ENCODE peak calls at places on chromosomes 12 and 14, in seven cellular contexts. One of them, this sample, is unnamed.
A peak's percentile ranks its signal among the peaks of the same experiment; 100 is the strongest.

GRCh38 chr14:55241673-55242072 is 29.5 kb upstream of the FBXO34 start:
- DNase-seq in cardiac muscle cell: no peak
- DNase-seq in tibial artery: no peak
- DNase-seq in A549: no peak
- DNase-seq in OCI-LY7: no peak
- DNase-seq in mucosa of descending colon: no peak
- DNase-seq in heart left ventricle: no peak
- DNase-seq in this sample: no peak

GRCh38 chr12:51395283-51396230 is 4.4 kb upstream of the GALNT6 start:
- DNase-seq in mucosa of descending colon: no peak
- DNase-seq in cardiac muscle cell: no peak
- DNase-seq in OCI-LY7: no peak
- DNase-seq in A549: no peak
- DNase-seq in heart left ventricle: no peak
- DNase-seq in tibial artery: no peak
- DNase-seq in this sample: no peak

GRCh38 chr14:101361044-101361443 is 200.3 kb upstream of the DIO3 start:
- DNase-seq in OCI-LY7: peak; percentile 98
- DNase-seq in tibial artery: no peak
- DNase-seq in heart left ventricle: no peak
- DNase-seq in A549: no peak
- DNase-seq in mucosa of descending colon: no peak
- DNase-seq in cardiac muscle cell: no peak
- DNase-seq in this sample: no peak

GRCh38 chr14:77154421-77154820 is 12.8 kb upstream of the ZDHHC22 start:
- DNase-seq in cardiac muscle cell: no peak
- DNase-seq in tibial artery: no peak
- DNase-seq in heart left ventricle: no peak
- DNase-seq in OCI-LY7: no peak
- DNase-seq in A549: no peak
- DNase-seq in mucosa of descending colon: no peak
- DNase-seq in this sample: no peak

GRCh38 chr14:94103554-94104165 is 6.9 kb upstream of the IFI27 start:
- DNase-seq in mucosa of descending colon: no peak
- DNase-seq in A549: no peak
- DNase-seq in tibial artery: no peak
- DNase-seq in cardiac muscle cell: no peak
- DNase-seq in heart left ventricle: no peak
- DNase-seq in OCI-LY7: no peak
- DNase-seq in this sample: no peak

GRCh38 chr14:104582005-104582404 is 2.4 kb downstream of the C14orf180 start:
- DNase-seq in OCI-LY7: no peak
- DNase-seq in heart left ventricle: peak; percentile 77
- DNase-seq in cardiac muscle cell: no peak
- DNase-seq in mucosa of descending colon: no peak
- DNase-seq in A549: no peak
- DNase-seq in tibial artery: peak; percentile 81
- DNase-seq in this sample: no peak

GRCh38 chr12:4153343-4153892 is 120.1 kb upstream of the CCND2 start:
- DNase-seq in heart left ventricle: peak; percentile 20
- DNase-seq in cardiac muscle cell: no peak
- DNase-seq in tibial artery: no peak
- DNase-seq in OCI-LY7: peak; percentile 59
- DNase-seq in mucosa of descending colon: peak; percentile 79
- DNase-seq in A549: no peak
- DNase-seq in this sample: peak; percentile 71

GRCh38 chr12:5900533-5901255 is 44.4 kb downstream of the ANO2 start:
- DNase-seq in tibial artery: no peak
- DNase-seq in OCI-LY7: no peak
- DNase-seq in mucosa of descending colon: no peak
- DNase-seq in A549: no peak
- DNase-seq in cardiac muscle cell: no peak
- DNase-seq in heart left ventricle: no peak
- DNase-seq in this sample: no peak

GRCh38 chr14:24314377-24315193 is 3.3 kb downstream of the LTB4R start:
- DNase-seq in mucosa of descending colon: no peak
- DNase-seq in cardiac muscle cell: no peak
- DNase-seq in OCI-LY7: no peak
- DNase-seq in tibial artery: no peak
- DNase-seq in A549: no peak
- DNase-seq in heart left ventricle: no peak
- DNase-seq in this sample: no peak

GRCh38 chr14:24316597-24316950 is 5.3 kb downstream of the LTB4R start:
- DNase-seq in mucosa of descending colon: no peak
- DNase-seq in heart left ventricle: no peak
- DNase-seq in A549: no peak
- DNase-seq in OCI-LY7: no peak
- DNase-seq in cardiac muscle cell: no peak
- DNase-seq in tibial artery: no peak
- DNase-seq in this sample: no peak

GRCh38 chr14:24315243-24315806 is 4.0 kb downstream of the LTB4R start:
- DNase-seq in A549: no peak
- DNase-seq in tibial artery: no peak
- DNase-seq in OCI-LY7: no peak
- DNase-seq in cardiac muscle cell: no peak
- DNase-seq in mucosa of descending colon: no peak
- DNase-seq in heart left ventricle: no peak
- DNase-seq in this sample: no peak

GRCh38 chr14:24315807-24316596 is 4.7 kb downstream of the LTB4R start:
- DNase-seq in tibial artery: no peak
- DNase-seq in mucosa of descending colon: peak; percentile 70
- DNase-seq in heart left ventricle: peak; percentile 63
- DNase-seq in A549: no peak
- DNase-seq in cardiac muscle cell: no peak
- DNase-seq in OCI-LY7: no peak
- DNase-seq in this sample: peak; percentile 95

DNA sequence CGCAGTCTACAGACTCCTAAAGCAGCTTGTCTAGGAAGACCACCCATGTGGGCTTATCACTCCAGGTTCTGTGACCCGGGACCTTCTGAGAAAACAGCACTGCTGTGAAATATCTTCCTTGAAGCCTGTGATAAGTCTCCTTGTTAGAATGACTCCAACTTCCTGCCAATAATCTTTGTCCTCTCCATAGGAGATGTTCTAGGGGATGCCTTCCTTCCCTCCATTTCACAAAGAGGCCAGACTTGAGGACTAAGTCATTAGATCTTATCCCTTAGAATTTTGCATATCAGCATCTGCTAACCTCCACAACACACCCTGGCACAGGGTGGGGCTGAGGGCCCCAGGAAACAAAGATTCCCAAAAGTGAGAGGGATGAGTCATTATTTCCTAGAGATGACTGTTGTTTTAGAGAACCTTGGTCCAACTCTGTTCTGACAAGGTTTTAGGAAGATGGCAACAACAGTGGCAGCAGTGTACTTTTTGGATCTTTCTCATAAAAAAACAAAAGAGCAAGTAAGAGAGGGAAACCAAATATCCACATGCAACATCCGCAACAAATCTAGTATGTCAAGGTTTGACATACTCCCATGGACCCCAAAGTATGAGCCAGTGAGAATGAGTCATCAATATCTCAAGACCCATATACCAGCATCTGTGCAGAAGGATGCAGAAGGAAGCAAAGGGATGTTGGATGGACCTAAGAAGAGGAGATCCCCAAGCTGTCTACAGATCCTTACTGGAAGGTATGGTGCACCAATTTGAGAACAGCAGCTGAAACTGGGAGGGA is 6.0 kb downstream of the LTB4R start:
- DNase-seq in A549: no peak
- DNase-seq in tibial artery: no peak
- DNase-seq in cardiac muscle cell: no peak
- DNase-seq in heart left ventricle: no peak
- DNase-seq in OCI-LY7: no peak
- DNase-seq in mucosa of descending colon: no peak
- DNase-seq in this sample: no peak
- H3K4me1 ChIP-seq in A549: peaks cover 11% of the 10 kb centered on the region
- H3K4me1 ChIP-seq in tibial artery: peaks cover 4% of the 10 kb centered on the region
- H3K4me1 ChIP-seq in cardiac muscle cell: peaks cover 7% of the 10 kb centered on the region
- H3K4me1 ChIP-seq in heart left ventricle: peaks cover 52% of the 10 kb centered on the region
- H3K4me1 ChIP-seq in OCI-LY7: peaks cover 18% of the 10 kb centered on the region
- H3K4me1 ChIP-seq in mucosa of descending colon: peaks cover 20% of the 10 kb centered on the region
- H3K4me1 ChIP-seq in this sample: peaks cover 4% of the 10 kb centered on the region

GRCh38 chr12:116766285-116766684 is 28.2 kb downstream of the RNFT2 start:
- DNase-seq in cardiac muscle cell: no peak
- DNase-seq in A549: no peak
- DNase-seq in tibial artery: no peak
- DNase-seq in mucosa of descending colon: no peak
- DNase-seq in OCI-LY7: no peak
- DNase-seq in heart left ventricle: no peak
- DNase-seq in this sample: no peak
- H3K4me1 ChIP-seq in cardiac muscle cell: no peaks in the 10 kb centered on the region
- H3K4me1 ChIP-seq in A549: no peaks in the 10 kb centered on the region
- H3K4me1 ChIP-seq in tibial artery: no peaks in the 10 kb centered on the region
- H3K4me1 ChIP-seq in mucosa of descending colon: no peaks in the 10 kb centered on the region
- H3K4me1 ChIP-seq in OCI-LY7: no peaks in the 10 kb centered on the region
- H3K4me1 ChIP-seq in heart left ventricle: no peaks in the 10 kb centered on the region
- H3K4me1 ChIP-seq in this sample: no peaks in the 10 kb centered on the region

DNA sequence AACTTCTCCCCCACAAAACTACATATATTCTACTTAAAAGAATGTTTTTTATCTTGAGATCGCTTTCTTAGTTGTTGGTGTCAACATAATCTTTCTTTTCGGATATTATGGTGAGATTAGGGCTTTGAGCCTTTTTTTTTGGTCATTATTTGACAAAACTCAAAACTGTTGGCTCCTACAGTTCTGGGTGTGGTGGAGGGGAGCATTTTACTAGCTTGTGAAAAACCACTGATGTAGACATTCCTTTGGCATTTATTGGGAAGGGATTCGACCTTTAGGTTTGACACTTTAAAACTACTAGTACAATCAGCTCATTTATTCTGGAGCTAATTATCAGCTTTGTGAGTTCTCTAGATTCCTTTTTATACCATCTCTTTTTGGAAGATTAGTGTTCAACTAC is 24.4 kb downstream of the MSRB3 start:
- DNase-seq in mucosa of descending colon: no peak
- DNase-seq in OCI-LY7: no peak
- DNase-seq in A549: no peak
- DNase-seq in tibial artery: no peak
- DNase-seq in heart left ventricle: no peak
- DNase-seq in cardiac muscle cell: no peak
- DNase-seq in this sample: no peak
- H3K4me1 ChIP-seq in mucosa of descending colon: no peaks in the 10 kb centered on the region
- H3K4me1 ChIP-seq in OCI-LY7: no peaks in the 10 kb centered on the region
- H3K4me1 ChIP-seq in A549: peaks cover 7% of the 10 kb centered on the region
- H3K4me1 ChIP-seq in tibial artery: peaks cover 17% of the 10 kb centered on the region
- H3K4me1 ChIP-seq in heart left ventricle: peaks cover 64% of the 10 kb centered on the region
- H3K4me1 ChIP-seq in cardiac muscle cell: peaks cover 39% of the 10 kb centered on the region
- H3K4me1 ChIP-seq in this sample: peaks cover under 1% of the 10 kb centered on the region

GRCh38 chr12:116121453-116121871 is 156.0 kb downstream of the MED13L start:
- DNase-seq in OCI-LY7: no peak
- DNase-seq in A549: no peak
- DNase-seq in tibial artery: no peak
- DNase-seq in heart left ventricle: no peak
- DNase-seq in cardiac muscle cell: no peak
- DNase-seq in mucosa of descending colon: no peak
- DNase-seq in this sample: no peak

GRCh38 chr12:116125981-116126566 is 151.4 kb downstream of the MED13L start:
- DNase-seq in A549: no peak
- DNase-seq in OCI-LY7: no peak
- DNase-seq in cardiac muscle cell: no peak
- DNase-seq in heart left ventricle: no peak
- DNase-seq in mucosa of descending colon: no peak
- DNase-seq in tibial artery: no peak
- DNase-seq in this sample: no peak

GRCh38 chr12:116122639-116123038 is 154.9 kb downstream of the MED13L start:
- DNase-seq in cardiac muscle cell: no peak
- DNase-seq in OCI-LY7: no peak
- DNase-seq in heart left ventricle: no peak
- DNase-seq in tibial artery: no peak
- DNase-seq in A549: no peak
- DNase-seq in mucosa of descending colon: no peak
- DNase-seq in this sample: no peak

GRCh38 chr12:116125084-116125483 is 152.4 kb downstream of the MED13L start:
- DNase-seq in mucosa of descending colon: no peak
- DNase-seq in OCI-LY7: no peak
- DNase-seq in A549: no peak
- DNase-seq in heart left ventricle: no peak
- DNase-seq in cardiac muscle cell: no peak
- DNase-seq in tibial artery: no peak
- DNase-seq in this sample: no peak

DNA sequence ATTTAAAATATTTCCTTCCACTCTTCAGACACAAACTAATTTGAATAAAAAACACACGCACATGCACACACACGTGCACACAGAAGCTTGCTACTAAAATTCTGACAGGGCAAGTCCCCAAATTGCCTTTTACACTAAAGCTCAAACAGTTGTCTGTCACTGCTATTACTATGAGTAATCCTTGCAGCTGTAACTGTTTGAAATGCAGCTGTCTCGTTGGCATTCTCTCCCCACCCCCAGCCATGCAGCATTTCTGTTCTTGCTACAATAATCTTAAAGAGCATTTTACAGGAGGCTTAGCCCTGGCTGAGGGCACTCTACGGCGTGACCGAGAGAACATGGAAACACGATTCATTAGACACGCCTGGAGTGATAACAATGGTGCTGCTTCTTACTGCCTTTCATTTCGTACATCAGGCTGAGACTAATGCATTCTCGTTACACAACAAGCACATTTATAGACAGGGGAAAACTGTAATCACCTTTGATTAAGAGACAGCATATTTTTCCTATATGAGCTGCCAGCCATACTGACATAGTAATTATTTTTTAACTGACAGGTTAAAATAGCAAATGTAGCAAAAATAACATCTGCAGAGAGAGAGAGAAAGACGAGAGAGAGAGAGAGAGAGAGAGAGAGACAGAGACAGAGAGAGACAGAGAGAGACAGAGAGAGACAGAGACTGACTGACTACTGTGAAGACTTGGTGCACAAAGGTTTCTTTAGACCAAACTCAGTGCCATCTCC is 153.8 kb downstream of the MED13L start:
- DNase-seq in tibial artery: no peak
- DNase-seq in OCI-LY7: peak; percentile 19
- DNase-seq in A549: peak; percentile 35
- DNase-seq in mucosa of descending colon: peak; percentile 13
- DNase-seq in cardiac muscle cell: peak; percentile 72
- DNase-seq in heart left ventricle: peak; percentile 18
- DNase-seq in this sample: peak; percentile 50
- H3K4me1 ChIP-seq in tibial artery: peaks cover 36% of the 10 kb centered on the region
- H3K4me1 ChIP-seq in OCI-LY7: peaks cover 4% of the 10 kb centered on the region
- H3K4me1 ChIP-seq in A549: peaks cover 87% of the 10 kb centered on the region
- H3K4me1 ChIP-seq in mucosa of descending colon: peaks cover 18% of the 10 kb centered on the region
- H3K4me1 ChIP-seq in cardiac muscle cell: peaks cover 67% of the 10 kb centered on the region
- H3K4me1 ChIP-seq in heart left ventricle: peaks cover 73% of the 10 kb centered on the region
- H3K4me1 ChIP-seq in this sample: peaks cover 3% of the 10 kb centered on the region

DNA sequence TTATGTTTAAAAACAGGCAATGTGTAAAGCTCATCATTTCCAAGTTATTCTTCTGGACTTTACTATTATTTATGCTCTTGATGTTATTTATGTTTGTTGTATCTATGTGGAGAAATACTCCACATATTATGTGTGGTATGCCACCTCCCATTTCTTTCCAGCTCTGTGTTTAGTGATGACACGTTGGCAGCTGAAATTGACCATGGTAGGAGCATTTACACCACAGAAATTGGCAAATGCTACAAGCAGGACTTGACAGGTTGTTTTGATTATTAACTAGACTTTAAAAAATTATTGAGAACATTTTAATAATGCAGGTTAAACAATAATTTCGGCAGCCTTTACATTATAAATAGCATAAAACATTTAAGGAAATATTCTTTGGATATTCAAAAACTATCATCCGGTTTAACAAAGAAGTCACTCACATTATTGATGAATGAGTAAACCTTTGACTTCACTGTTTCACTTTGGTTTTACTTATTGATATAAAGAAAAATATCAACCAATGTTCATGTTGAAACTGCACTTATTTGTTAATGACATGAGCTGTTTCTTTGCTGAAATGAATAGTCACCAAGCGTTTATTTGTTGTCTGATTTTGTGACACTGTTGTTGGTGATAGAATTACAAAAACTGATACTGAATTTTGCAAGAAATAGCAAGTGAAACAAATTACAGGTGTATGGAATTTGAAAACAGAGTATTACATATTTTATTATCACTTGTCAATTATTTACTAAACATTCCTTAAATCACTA is 76.8 kb downstream of the HMGA2 start:
- DNase-seq in mucosa of descending colon: no peak
- DNase-seq in heart left ventricle: no peak
- DNase-seq in cardiac muscle cell: no peak
- DNase-seq in tibial artery: no peak
- DNase-seq in OCI-LY7: no peak
- DNase-seq in A549: no peak
- DNase-seq in this sample: no peak
- H3K4me1 ChIP-seq in mucosa of descending colon: peaks cover 11% of the 10 kb centered on the region
- H3K4me1 ChIP-seq in heart left ventricle: no peaks in the 10 kb centered on the region
- H3K4me1 ChIP-seq in cardiac muscle cell: peaks cover 44% of the 10 kb centered on the region
- H3K4me1 ChIP-seq in tibial artery: no peaks in the 10 kb centered on the region
- H3K4me1 ChIP-seq in OCI-LY7: no peaks in the 10 kb centered on the region
- H3K4me1 ChIP-seq in A549: peaks cover 29% of the 10 kb centered on the region
- H3K4me1 ChIP-seq in this sample: peaks cover 4% of the 10 kb centered on the region

This sample was measured in small intestine.